ENCODE peak calls at places on chromosome 3, in five cellular contexts. One of them, this sample, is unnamed.

GRCh38 chr3:33071946-33072345 is 25.0 kb downstream of the GLB1 start:
- DNase-seq in pons: no peak
- DNase-seq in K562: no peak
- DNase-seq in mammary epithelial cell: no peak
- DNase-seq in AG08396: no peak
- DNase-seq in this sample: no peak

GRCh38 chr3:119778811-119779210 is 3.1 kb upstream of the NR1I2 start:
- DNase-seq in K562: no peak
- DNase-seq in pons: no peak
- DNase-seq in mammary epithelial cell: no peak
- DNase-seq in AG08396: no peak
- DNase-seq in this sample: no peak

GRCh38 chr3:13078158-13078905 is 5.1 kb upstream of the IQSEC1 start:
- DNase-seq in AG08396: no peak
- DNase-seq in K562: no peak
- DNase-seq in mammary epithelial cell: no peak
- DNase-seq in pons: peak
- DNase-seq in this sample: no peak

GRCh38 chr3:136122006-136122405 is 74.1 kb downstream of the MSL2 start:
- DNase-seq in pons: no peak
- DNase-seq in K562: no peak
- DNase-seq in AG08396: no peak
- DNase-seq in mammary epithelial cell: peak
- DNase-seq in this sample: no peak

GRCh38 chr3:66473637-66474036 is 27.2 kb downstream of the LRIG1 start:
- DNase-seq in mammary epithelial cell: no peak
- DNase-seq in pons: no peak
- DNase-seq in K562: no peak
- DNase-seq in AG08396: no peak
- DNase-seq in this sample: no peak

GRCh38 chr3:169627789-169628188 is 35.7 kb downstream of the MECOM start:
- DNase-seq in K562: no peak
- DNase-seq in pons: no peak
- DNase-seq in mammary epithelial cell: no peak
- DNase-seq in AG08396: no peak
- DNase-seq in this sample: no peak

GRCh38 chr3:138097192-138097829 is 18.1 kb downstream of the DZIP1L start:
- DNase-seq in pons: no peak
- DNase-seq in mammary epithelial cell: no peak
- DNase-seq in AG08396: no peak
- DNase-seq in K562: no peak
- DNase-seq in this sample: no peak

GRCh38 chr3:8488877-8489865 is 12.5 kb upstream of the LMCD1 start:
- DNase-seq in K562: no peak
- DNase-seq in pons: peak
- DNase-seq in AG08396: no peak
- DNase-seq in mammary epithelial cell: peak
- DNase-seq in this sample: no peak

GRCh38 chr3:69948246-69948862 is 51.2 kb upstream of the SAMMSON start:
- DNase-seq in AG08396: peak
- DNase-seq in K562: peak
- DNase-seq in mammary epithelial cell: peak
- DNase-seq in pons: peak
- DNase-seq in this sample: no peak

GRCh38 chr3:36903119-36903882 is 41.6 kb downstream of the TRANK1 start:
- DNase-seq in mammary epithelial cell: no peak
- DNase-seq in pons: no peak
- DNase-seq in K562: no peak
- DNase-seq in AG08396: no peak
- DNase-seq in this sample: no peak

GRCh38 chr3:45644467-45645201 is 44.6 kb upstream of the SACM1L start:
- DNase-seq in mammary epithelial cell: peak
- DNase-seq in K562: no peak
- DNase-seq in pons: no peak
- DNase-seq in AG08396: peak
- DNase-seq in this sample: no peak

GRCh38 chr3:119098620-119099222 is 47.2 kb upstream of the TEX55 start:
- DNase-seq in K562: peak
- DNase-seq in mammary epithelial cell: peak
- DNase-seq in AG08396: peak
- DNase-seq in pons: peak
- DNase-seq in this sample: no peak

GRCh38 chr3:172848910-172849309 is 98.4 kb downstream of the ECT2 start:
- DNase-seq in mammary epithelial cell: peak
- DNase-seq in AG08396: no peak
- DNase-seq in K562: no peak
- DNase-seq in pons: no peak
- DNase-seq in this sample: no peak

GRCh38 chr3:110419096-110419495 is 652.5 kb upstream of the NECTIN3 start:
- DNase-seq in pons: no peak
- DNase-seq in mammary epithelial cell: no peak
- DNase-seq in AG08396: no peak
- DNase-seq in K562: no peak
- DNase-seq in this sample: no peak

GRCh38 chr3:112973325-112974177 is 1.4 kb downstream of the CD200R1 start:
- DNase-seq in AG08396: no peak
- DNase-seq in mammary epithelial cell: no peak
- DNase-seq in K562: no peak
- DNase-seq in pons: no peak
- DNase-seq in this sample: no peak

GRCh38 chr3:14788644-14789043 is 30.1 kb upstream of the FGD5 start:
- DNase-seq in pons: no peak
- DNase-seq in K562: peak
- DNase-seq in AG08396: no peak
- DNase-seq in mammary epithelial cell: no peak
- DNase-seq in this sample: no peak

GRCh38 chr3:111913163-111913763 is 54.2 kb downstream of the PHLDB2 start:
- DNase-seq in K562: no peak
- DNase-seq in mammary epithelial cell: no peak
- DNase-seq in AG08396: no peak
- DNase-seq in pons: no peak
- DNase-seq in this sample: no peak

GRCh38 chr3:8972614-8973013 is 9.3 kb upstream of the RAD18 start:
- DNase-seq in AG08396: no peak
- DNase-seq in pons: no peak
- DNase-seq in mammary epithelial cell: peak
- DNase-seq in K562: peak
- DNase-seq in this sample: peak

GRCh38 chr3:76438971-76439370 is 600.9 kb upstream of the ROBO2 start:
- DNase-seq in pons: no peak
- DNase-seq in K562: no peak
- DNase-seq in AG08396: no peak
- DNase-seq in mammary epithelial cell: no peak
- DNase-seq in this sample: no peak

GRCh38 chr3:43499256-43499655 is 122.6 kb downstream of the ANO10 start:
- DNase-seq in AG08396: no peak
- DNase-seq in mammary epithelial cell: no peak
- DNase-seq in K562: no peak
- DNase-seq in pons: peak
- DNase-seq in this sample: no peak

GRCh38 chr3:126971891-126972351 is 11.0 kb upstream of the PLXNA1 start:
- DNase-seq in mammary epithelial cell: no peak
- DNase-seq in K562: no peak
- DNase-seq in AG08396: peak
- DNase-seq in pons: peak
- DNase-seq in this sample: peak

GRCh38 chr3:46369675-46370132 is 1.0 kb upstream of the CCR5 start:
- DNase-seq in mammary epithelial cell: no peak
- DNase-seq in pons: no peak
- DNase-seq in K562: no peak
- DNase-seq in AG08396: no peak
- DNase-seq in this sample: no peak

GRCh38 chr3:149688122-149688757 is 30.4 kb upstream of the WWTR1 start:
- DNase-seq in K562: no peak
- DNase-seq in AG08396: no peak
- DNase-seq in mammary epithelial cell: no peak
- DNase-seq in pons: no peak
- DNase-seq in this sample: no peak

GRCh38 chr3:29374255-29374654 is 93.4 kb downstream of the RBMS3 start:
- DNase-seq in mammary epithelial cell: no peak
- DNase-seq in pons: no peak
- DNase-seq in K562: no peak
- DNase-seq in AG08396: no peak
- DNase-seq in this sample: no peak

GRCh38 chr3:171257251-171258179 is 202.7 kb downstream of the TNIK start:
- DNase-seq in mammary epithelial cell: no peak
- DNase-seq in AG08396: peak
- DNase-seq in pons: no peak
- DNase-seq in K562: no peak
- DNase-seq in this sample: no peak

GRCh38 chr3:188358787-188359493 is 205.0 kb downstream of the LPP start:
- DNase-seq in pons: no peak
- DNase-seq in mammary epithelial cell: no peak
- DNase-seq in K562: no peak
- DNase-seq in AG08396: no peak
- DNase-seq in this sample: no peak

GRCh38 chr3:3627104-3627503 is 172.1 kb upstream of the LRRN1 start:
- DNase-seq in K562: no peak
- DNase-seq in mammary epithelial cell: no peak
- DNase-seq in pons: no peak
- DNase-seq in AG08396: no peak
- DNase-seq in this sample: no peak

GRCh38 chr3:140552898-140553297 is 125.0 kb upstream of the TRIM42 start:
- DNase-seq in AG08396: no peak
- DNase-seq in mammary epithelial cell: peak
- DNase-seq in pons: no peak
- DNase-seq in K562: no peak
- DNase-seq in this sample: peak

GRCh38 chr3:170751083-170751893 is 118.7 kb downstream of the RPL22L1 start:
- DNase-seq in mammary epithelial cell: peak
- DNase-seq in AG08396: peak
- DNase-seq in K562: no peak
- DNase-seq in pons: no peak
- DNase-seq in this sample: peak

GRCh38 chr3:2354702-2355101 is 256.0 kb downstream of the CNTN4 start:
- DNase-seq in AG08396: no peak
- DNase-seq in pons: no peak
- DNase-seq in mammary epithelial cell: no peak
- DNase-seq in K562: no peak
- DNase-seq in this sample: peak

GRCh38 chr3:139198186-139198585 is 145.6 kb upstream of the MRPS22 start:
- DNase-seq in pons: no peak
- DNase-seq in AG08396: no peak
- DNase-seq in mammary epithelial cell: no peak
- DNase-seq in K562: no peak
- DNase-seq in this sample: no peak

GRCh38 chr3:45509768-45510129 is 84.8 kb upstream of the LIMD1 start:
- DNase-seq in mammary epithelial cell: no peak
- DNase-seq in AG08396: no peak
- DNase-seq in pons: no peak
- DNase-seq in K562: no peak
- DNase-seq in this sample: no peak

GRCh38 chr3:14403636-14404395 is 1.4 kb downstream of the SLC6A6 start:
- DNase-seq in mammary epithelial cell: no peak
- DNase-seq in pons: peak
- DNase-seq in AG08396: peak
- DNase-seq in K562: no peak
- DNase-seq in this sample: peak

GRCh38 chr3:14517601-14518431 is 22.3 kb downstream of the GRIP2 start:
- DNase-seq in K562: no peak
- DNase-seq in AG08396: no peak
- DNase-seq in mammary epithelial cell: no peak
- DNase-seq in pons: no peak
- DNase-seq in this sample: no peak

GRCh38 chr3:59486468-59486964 is 436.7 kb upstream of the CFAP20DC start:
- DNase-seq in mammary epithelial cell: no peak
- DNase-seq in K562: no peak
- DNase-seq in AG08396: no peak
- DNase-seq in pons: no peak
- DNase-seq in this sample: no peak

GRCh38 chr3:30770387-30770786 is 124.1 kb downstream of the GADL1 start:
- DNase-seq in pons: peak
- DNase-seq in AG08396: peak
- DNase-seq in K562: no peak
- DNase-seq in mammary epithelial cell: peak
- DNase-seq in this sample: peak

GRCh38 chr3:124256599-124256998 is 264.7 kb upstream of the ROPN1 start:
- DNase-seq in K562: no peak
- DNase-seq in pons: no peak
- DNase-seq in AG08396: no peak
- DNase-seq in mammary epithelial cell: peak
- DNase-seq in this sample: no peak

GRCh38 chr3:123711356-123711755 is 126.5 kb upstream of the HACD2 start:
- DNase-seq in mammary epithelial cell: no peak
- DNase-seq in pons: no peak
- DNase-seq in AG08396: no peak
- DNase-seq in K562: no peak
- DNase-seq in this sample: no peak

This sample was measured in MG63.